ENCODE peak calls at places on chromosomes 1 and 21, in four cellular contexts. A is GM12878, B is H1, X is K562. O is an unnamed sample.

GRCh38 chr1:32871364-32872188 is 864 bp upstream of the FNDC5 start:
- DNase-seq in B (no peak), X (peak; percentile 32), A (no peak), O (no peak)

GRCh38 chr1:12454406-12455391 is 163.3 kb downstream of the DHRS3 start:
- DNase-seq in A (no peak), X (no peak), B (no peak), O (no peak)

GRCh38 chr1:19461352-19461645 is 24.0 kb downstream of the CAPZB start:
- DNase-seq in X (no peak), A (no peak), B (no peak), O (no peak)

GRCh38 chr1:88098881-88099280 is 585.2 kb upstream of the PKN2 start:
- DNase-seq in B (no peak), X (no peak), A (no peak), O (no peak)

GRCh38 chr1:100835866-100836842 is 58.5 kb downstream of the EXTL2 start:
- DNase-seq in B (no peak), A (no peak), X (no peak), O (no peak)

GRCh38 chr1:27141266-27142003 is 13.5 kb downstream of the SLC9A1 start:
- DNase-seq in B (no peak), X (no peak), A (no peak), O (no peak)

GRCh38 chr1:47021070-47021469 is 2.4 kb upstream of the CYP4X1 start:
- DNase-seq in B (no peak), X (no peak), A (no peak), O (no peak)

GRCh38 chr1:109979489-109980091 is 5.0 kb upstream of the AHCYL1 start:
- DNase-seq in A (no peak), X (peak; percentile 78), B (no peak), O (no peak)

GRCh38 chr1:170032531-170033295 is 41.8 kb downstream of the KIFAP3 start:
- DNase-seq in X (no peak), B (no peak), A (no peak), O (no peak)

GRCh38 chr1:31987231-31987630 is 26.4 kb upstream of the KHDRBS1 start:
- DNase-seq in B (peak; percentile 57), X (no peak), A (no peak), O (no peak)

GRCh38 chr1:165371588-165372235 is 15.2 kb upstream of the LMX1A start:
- DNase-seq in A (no peak), B (no peak), X (no peak), O (no peak)

GRCh38 chr21:46425061-46425460 is 33.6 kb upstream of the DIP2A start:
- DNase-seq in B (no peak), X (no peak), A (no peak), O (no peak)

GRCh38 chr1:222347627-222348026 is 200.3 kb downstream of the HHIPL2 start:
- DNase-seq in X (no peak), B (no peak), A (no peak), O (no peak)

GRCh38 chr1:36327421-36328087 is 4.1 kb upstream of the EVA1B start:
- DNase-seq in A (no peak), B (no peak), X (no peak), O (no peak)

GRCh38 chr1:12046749-12047119 is 16.4 kb upstream of the TNFRSF8 start:
- DNase-seq in B (no peak), X (no peak), A (no peak), O (no peak)

GRCh38 chr1:174974711-174975111 is 25.0 kb upstream of the CACYBP start:
- DNase-seq in B (no peak), A (no peak), X (no peak), O (no peak)

GRCh38 chr1:156910309-156910782 is 10.1 kb upstream of the LRRC71 start:
- DNase-seq in X (peak; percentile 85), A (no peak), B (peak; percentile 93), O (no peak)

GRCh38 chr1:39113109-39113743 is 87.1 kb downstream of the NDUFS5 start:
- DNase-seq in B (no peak), X (no peak), A (no peak), O (no peak)

DNA sequence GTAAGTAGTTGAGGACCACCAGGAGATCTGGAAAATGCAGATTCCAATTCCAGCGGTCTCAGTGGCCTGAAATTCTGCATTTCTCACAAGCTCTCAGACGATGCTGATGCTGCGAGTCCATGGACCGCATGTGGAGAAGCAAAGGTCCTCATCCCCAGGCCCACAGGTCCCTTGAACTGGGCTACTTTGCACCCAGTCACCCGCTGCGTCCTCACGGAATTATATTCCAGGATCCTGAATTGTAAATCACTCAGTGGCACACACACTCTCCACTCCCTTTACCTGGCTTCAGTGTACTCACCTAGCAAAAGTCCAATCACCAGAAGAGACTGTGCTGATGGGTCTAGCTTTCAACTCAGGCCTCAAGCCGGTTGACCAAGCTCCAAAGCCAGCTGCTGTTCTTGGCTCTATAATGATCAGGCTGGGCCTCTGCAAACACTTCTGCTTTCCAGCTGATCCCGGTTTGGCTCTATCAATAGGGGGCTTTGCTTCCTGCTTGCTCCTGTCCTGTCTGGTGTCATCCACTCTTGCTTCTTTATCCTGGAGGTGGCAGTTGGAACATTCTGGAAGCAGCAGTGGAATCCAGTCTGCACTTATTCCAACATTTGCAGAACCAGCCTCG is 904 bp upstream of the RPL22 start:
- DNase-seq in B (no peak), X (no peak), A (no peak), O (no peak)
- TF ChIP-seq EGR1 in B (no peak), X (no peak), A (no peak), O (no peak)

GRCh38 chr1:65214340-65215027 is 66.5 kb downstream of the AK4 start:
- DNase-seq in A (no peak), X (no peak), B (no peak), O (no peak)

GRCh38 chr1:65213271-65213905 is 65.4 kb downstream of the AK4 start:
- DNase-seq in A (no peak), B (no peak), X (no peak), O (no peak)

GRCh38 chr1:65209005-65209885 is 61.2 kb downstream of the AK4 start:
- DNase-seq in A (no peak), X (peak; percentile 77), B (peak; percentile 42), O (peak; percentile 31)

GRCh38 chr1:65207317-65207716 is 59.3 kb downstream of the AK4 start:
- DNase-seq in X (no peak), B (no peak), A (no peak), O (no peak)

DNA sequence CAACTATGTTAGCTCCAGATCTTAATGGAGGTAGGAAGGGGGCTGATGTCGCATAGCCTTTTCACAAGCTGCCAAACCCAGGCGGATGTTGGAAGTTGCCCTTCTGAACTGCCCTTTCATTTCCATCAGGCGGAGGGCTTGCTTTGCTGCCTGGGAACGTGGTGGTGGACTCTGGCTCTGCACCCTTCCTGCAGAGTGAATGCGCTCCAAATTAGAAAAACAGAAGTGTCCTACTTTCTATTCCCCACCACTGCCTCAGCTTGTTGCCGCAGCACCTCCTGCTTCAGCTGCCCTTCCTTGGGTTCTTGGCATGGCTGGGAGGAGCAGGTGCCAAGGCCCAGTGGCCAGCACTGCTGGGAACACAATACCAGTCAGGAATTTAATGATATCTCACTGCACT is 60.6 kb downstream of the AK4 start:
- DNase-seq in X (no peak), B (peak; percentile 45), A (no peak), O (no peak)
- TF ChIP-seq YY1 in X (no peak), B (no peak), A (no peak), O (no peak)

GRCh38 chr1:186670965-186671486 is 9.2 kb downstream of the PTGS2 start:
- DNase-seq in B (no peak), A (no peak), X (no peak), O (no peak)

GRCh38 chr1:186670279-186670964 is 9.8 kb downstream of the PTGS2 start:
- DNase-seq in A (no peak), X (no peak), B (no peak), O (no peak)
- H3K4me2 ChIP-seq in A (no peak overlapping the region), X (no peak overlapping the region), B (no peak overlapping the region), O (no peak overlapping the region)

DNA sequence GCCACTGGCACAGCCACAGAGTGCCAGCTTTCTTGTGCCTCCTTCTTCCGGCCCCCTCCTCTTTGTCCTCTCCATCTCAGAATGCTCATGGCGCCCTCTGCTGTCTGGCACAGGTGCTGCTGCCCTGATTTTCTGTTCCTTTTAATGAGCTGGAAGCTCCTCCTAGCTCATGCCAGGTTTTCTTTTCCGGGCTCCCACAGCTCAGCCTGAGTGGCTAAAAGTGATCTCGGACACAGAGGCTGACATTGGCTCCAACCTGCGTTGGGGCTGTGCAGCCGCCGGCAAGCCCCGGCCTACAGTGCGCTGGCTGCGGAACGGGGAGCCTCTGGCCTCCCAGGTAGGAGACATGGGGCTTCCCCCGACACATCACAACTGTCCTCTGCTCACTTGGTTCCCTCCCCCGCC is 18.7 kb downstream of the CNTN2 start:
- DNase-seq in B (peak; percentile 99), X (peak; percentile 81), A (peak; percentile 20), O (peak; percentile 35)
- TF ChIP-seq EGR1 in B (no peak), X (no peak), A (no peak), O (no peak)